ENCODE peak calls at places on chromosomes 6 and 20, in seven cellular contexts. D, X, R, M, Y, L and J are unnamed samples.

GRCh38 chr6:162251257-162251656 is 476.3 kb downstream of the PRKN start:
- DNase-seq in D (peak; percentile 4), Y (no peak), X (no peak), M (no peak), L (peak; percentile 3), R (peak; percentile 4), J (peak; percentile 43)

GRCh38 chr6:158707120-158707519 is 57.3 kb downstream of the SYTL3 start:
- DNase-seq in M (peak; percentile 60), Y (peak; percentile 49), X (no peak), R (peak; percentile 89), L (peak; percentile 29), D (peak; percentile 60), J (peak; percentile 48)

GRCh38 chr6:69584913-69585729 is 211.7 kb downstream of the LMBRD1 start:
- DNase-seq in D (no peak), M (no peak), R (no peak), X (no peak), Y (no peak), L (peak; percentile 27), J (no peak)

GRCh38 chr6:27019651-27020552 is 227.6 kb upstream of the PRSS16 start:
- DNase-seq in Y (peak; percentile 88), X (peak; percentile 88), L (peak; percentile 93), D (peak; percentile 96), R (peak; percentile 81), M (peak; percentile 94), J (peak; percentile 93)

GRCh38 chr20:51128198-51128597 is 105.3 kb upstream of the KCNG1 start:
- DNase-seq in R (no peak), M (no peak), X (peak; percentile 11), D (peak; percentile 21), Y (peak; percentile 90), L (peak; percentile 92), J (peak; percentile 94)

GRCh38 chr6:2680264-2680908 is 70.3 kb downstream of the MYLK4 start:
- DNase-seq in M (no peak), L (no peak), D (no peak), R (no peak), Y (no peak), X (no peak), J (no peak)

GRCh38 chr6:16741112-16742016 is 19.9 kb downstream of the ATXN1 start:
- DNase-seq in Y (peak; percentile 96), R (no peak), X (peak; percentile 85), D (no peak), L (peak; percentile 97), M (no peak), J (peak; percentile 95)

GRCh38 chr20:52001999-52002666 is 189.4 kb downstream of the ZFP64 start:
- DNase-seq in D (peak; percentile 73), X (peak; percentile 61), R (peak; percentile 3), L (peak; percentile 16), M (no peak), Y (no peak), J (peak; percentile 3)

GRCh38 chr6:166450167-166450873 is 67.6 kb upstream of the MPC1 start:
- DNase-seq in X (no peak), L (no peak), Y (no peak), M (no peak), R (no peak), D (no peak), J (no peak)

GRCh38 chr6:139235666-139236065 is 56.1 kb downstream of the TXLNB start:
- DNase-seq in R (no peak), D (no peak), X (no peak), L (no peak), Y (no peak), M (no peak), J (no peak)

GRCh38 chr6:139231206-139231605 is 60.6 kb downstream of the TXLNB start:
- DNase-seq in D (no peak), Y (no peak), M (no peak), L (no peak), R (no peak), X (no peak), J (peak; percentile 28)

GRCh38 chr6:139236105-139236504 is 55.7 kb downstream of the TXLNB start:
- DNase-seq in X (no peak), M (no peak), D (no peak), L (no peak), Y (no peak), R (no peak), J (no peak)

GRCh38 chr6:139230421-139230840 is 61.4 kb downstream of the TXLNB start:
- DNase-seq in L (peak; percentile 31), M (no peak), D (peak; percentile 10), R (no peak), Y (peak; percentile 36), X (no peak), J (peak; percentile 55)
- TF ChIP-seq CTCF in L (peak; percentile 36), M (no peak), D (no peak), R (no peak), Y (peak; percentile 18), X (no peak), J (peak; percentile 27)

DNA sequence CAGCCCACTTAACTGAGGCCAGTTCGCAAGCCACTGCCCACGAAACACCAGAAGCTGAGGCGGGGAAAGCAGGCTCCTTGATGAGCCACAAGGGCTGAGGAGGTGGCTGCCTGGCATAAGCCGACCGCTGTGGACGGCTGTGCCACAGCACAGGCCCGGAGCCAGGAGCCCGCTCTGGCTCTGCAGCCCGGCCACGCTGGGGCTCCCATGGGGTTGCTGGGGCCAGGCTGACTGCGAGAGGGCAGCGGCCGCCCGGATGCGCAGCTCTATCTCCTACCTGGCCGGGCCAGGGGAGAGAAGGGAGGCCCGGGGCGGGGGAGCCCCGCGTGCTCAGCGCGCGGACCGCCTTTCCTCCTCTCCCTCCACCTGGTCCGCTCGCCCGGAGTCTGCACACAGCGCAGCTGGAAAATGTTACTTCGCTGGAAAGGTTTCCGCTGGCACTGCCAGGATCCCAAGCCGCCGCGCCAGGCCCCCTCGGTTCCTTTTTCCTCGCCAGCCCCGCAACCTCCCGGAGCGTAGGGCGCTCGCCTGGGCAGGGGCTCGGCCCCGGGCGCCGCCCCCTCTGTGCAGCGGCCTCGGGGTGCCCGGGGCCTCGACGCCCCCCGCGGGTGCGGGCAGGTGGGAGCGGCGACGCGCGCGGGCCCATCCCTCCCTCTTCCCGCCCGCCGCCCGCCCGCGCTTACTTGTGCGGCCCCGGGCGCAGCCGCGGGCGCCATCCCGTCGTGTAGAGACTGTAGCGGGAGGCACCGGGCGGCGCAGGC is 653 bp downstream of the EMILIN3 start:
- DNase-seq in X (no peak), D (no peak), L (no peak), R (no peak), M (no peak), Y (no peak), J (no peak)
- H3K4me3 ChIP-seq in X (peak overlapping the region; percentile 38), D (peak overlapping the region; percentile 48), L (no peak overlapping the region), R (no peak overlapping the region), M (no peak overlapping the region), Y (no peak overlapping the region), J (no peak overlapping the region)

DNA sequence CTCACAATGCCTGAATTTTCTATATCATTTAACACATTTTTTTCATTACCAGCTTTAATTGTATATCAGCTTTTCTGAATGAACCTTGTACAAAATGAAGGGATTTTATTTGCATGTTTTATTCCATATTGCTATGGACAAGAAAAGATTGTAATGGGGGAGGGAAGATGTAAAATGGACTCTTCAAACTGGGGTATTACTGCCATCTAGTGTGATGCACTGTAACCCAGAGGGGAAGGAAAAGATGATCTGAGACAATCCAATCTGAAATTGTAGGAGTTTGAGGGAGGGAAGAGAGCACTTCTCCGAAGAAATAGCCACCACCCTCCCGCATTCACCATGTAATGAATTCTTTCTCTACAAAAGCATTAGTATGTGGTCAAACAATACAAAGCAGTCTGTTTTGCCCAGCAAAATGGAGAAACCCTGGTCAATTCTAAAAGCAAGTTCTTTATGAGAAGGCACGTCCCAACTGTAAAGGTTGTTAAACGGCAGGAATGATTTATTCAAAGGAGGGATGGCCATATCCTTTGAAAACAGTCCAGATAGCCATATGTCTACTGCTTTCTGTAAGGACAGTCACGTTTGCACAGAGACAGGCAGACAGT is 679.5 kb upstream of the NRSN1 start:
- DNase-seq in D (peak; percentile 9), R (peak; percentile 1), Y (peak; percentile 72), X (peak; percentile 38), L (peak; percentile 46), M (no peak), J (peak; percentile 58)
- TF ChIP-seq CTCF in D (peak; percentile 41), R (peak; percentile 27), Y (peak; percentile 70), X (peak; percentile 51), L (peak; percentile 64), M (no peak), J (peak; percentile 74)

GRCh38 chr20:44137210-44137781 is 49.7 kb downstream of the JPH2 start:
- DNase-seq in L (no peak), M (no peak), D (peak; percentile 33), R (no peak), Y (no peak), X (no peak), J (no peak)
- H3K4me3 ChIP-seq in L (no peak overlapping the region), M (no peak overlapping the region), D (no peak overlapping the region), R (no peak overlapping the region), Y (no peak overlapping the region), X (no peak overlapping the region), J (no peak overlapping the region)

DNA sequence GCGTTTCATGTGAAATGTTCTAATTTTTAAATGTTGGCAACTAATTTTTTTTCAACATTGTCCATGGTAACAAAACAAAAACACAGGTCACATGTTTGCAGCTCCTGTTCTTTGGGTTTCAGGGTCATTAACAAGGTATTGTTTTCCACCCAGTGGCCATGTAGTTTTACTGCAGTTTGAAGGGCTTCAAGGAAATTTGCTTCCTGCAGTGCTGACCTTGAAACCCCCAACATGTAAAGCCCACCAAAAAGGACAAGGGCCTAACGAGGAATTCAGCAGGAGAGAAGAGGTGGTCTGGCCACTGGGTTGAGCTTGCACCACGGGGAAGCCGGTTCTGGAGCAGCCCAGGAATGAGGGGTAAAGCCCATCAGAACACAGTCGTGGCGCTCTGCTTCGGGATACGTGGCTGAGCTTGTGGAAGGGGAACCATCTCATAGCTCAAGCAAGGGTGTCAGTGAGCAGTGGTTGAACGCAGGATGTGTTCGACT is 13.9 kb upstream of the KLHL31 start:
- DNase-seq in X (peak; percentile 19), L (peak; percentile 18), R (peak; percentile 60), D (peak; percentile 60), M (peak; percentile 30), Y (peak; percentile 54), J (peak; percentile 66)
- TF ChIP-seq CTCF in X (peak; percentile 31), L (peak; percentile 53), R (peak; percentile 53), D (peak; percentile 26), M (peak; percentile 48), Y (peak; percentile 45), J (peak; percentile 50)